ENCODE peak calls at places on chromosomes 12 and 14, in four cellular contexts. S, T, M and O are unnamed samples.

GRCh38 chr14:104135121-104135903 is 3.1 kb upstream of the KIF26A start:
- DNase-seq in M (peak; percentile 16), S (no peak), T (no peak), O (no peak)

GRCh38 chr14:57390806-57391562 is 598 bp downstream of the NAA30 start:
- DNase-seq in M (peak; percentile 25), T (peak; percentile 26), S (no peak), O (no peak)

GRCh38 chr12:613996-614726 is 49.1 kb downstream of the NINJ2 start:
- DNase-seq in M (peak; percentile 50), S (no peak), T (no peak), O (no peak)

GRCh38 chr12:58067610-58068387 is 126.4 kb downstream of the ATP23 start:
- DNase-seq in S (no peak), T (peak; percentile 96), M (no peak), O (no peak)

GRCh38 chr12:51976376-51977160 is 25.1 kb downstream of the ACVR1B start:
- DNase-seq in T (peak; percentile 77), M (no peak), S (no peak), O (no peak)

GRCh38 chr12:108547633-108548172 is 13.3 kb downstream of the SART3 start:
- DNase-seq in T (no peak), M (no peak), S (no peak), O (no peak)

GRCh38 chr12:122182887-122183587 is at the start of gene LRRC43:
- DNase-seq in S (no peak), T (peak; percentile 16), M (no peak), O (no peak)

GRCh38 chr12:90978117-90978770 is 23.3 kb upstream of the CCER1 start:
- DNase-seq in T (peak; percentile 48), M (no peak), S (no peak), O (peak; percentile 21)

GRCh38 chr14:74955229-74955999 is at the start of gene PGF:
- DNase-seq in S (peak; percentile 54), M (no peak), T (no peak), O (peak; percentile 53)

GRCh38 chr14:105888151-105888550 is 361.8 kb downstream of the TMEM121 start:
- DNase-seq in T (no peak), M (no peak), S (no peak), O (no peak)

GRCh38 chr14:91159906-91160305 is 46.0 kb downstream of the DGLUCY start:
- DNase-seq in M (no peak), T (peak; percentile 43), S (no peak), O (no peak)

GRCh38 chr14:80164991-80165390 is 46.3 kb downstream of the DIO2 start:
- DNase-seq in M (no peak), T (peak; percentile 66), S (no peak), O (no peak)

GRCh38 chr12:46198913-46199312 is 69.9 kb downstream of the SLC38A1 start:
- DNase-seq in S (no peak), M (no peak), T (no peak), O (no peak)

GRCh38 chr12:111785651-111786050 is 18.9 kb downstream of the ALDH2 start:
- DNase-seq in T (peak; percentile 49), S (no peak), M (no peak), O (no peak)

GRCh38 chr14:78701246-78701645 is 531.1 kb downstream of the NRXN3 start:
- DNase-seq in T (peak; percentile 54), S (no peak), M (no peak), O (no peak)

GRCh38 chr14:104136472-104137296 is 1.7 kb upstream of the KIF26A start:
- DNase-seq in T (no peak), M (peak; percentile 15), S (no peak), O (no peak)

GRCh38 chr14:87686736-87687135 is 306.2 kb downstream of the GALC start:
- DNase-seq in S (no peak), M (no peak), T (no peak), O (no peak)

GRCh38 chr12:106585237-106585834 is 2.5 kb downstream of the RFX4 start:
- DNase-seq in T (no peak), S (no peak), M (no peak), O (no peak)

GRCh38 chr12:52372216-52373154 is 5.2 kb upstream of the KRT85 start:
- DNase-seq in M (peak; percentile 37), T (peak; percentile 73), S (peak; percentile 71), O (peak; percentile 76)

GRCh38 chr14:36396798-36397197 is 76.4 kb upstream of the MBIP start:
- DNase-seq in M (no peak), S (no peak), T (no peak), O (no peak)

GRCh38 chr12:14410177-14410576 is 44.7 kb downstream of the ATF7IP start:
- DNase-seq in M (no peak), T (peak; percentile 72), S (no peak), O (no peak)

DNA sequence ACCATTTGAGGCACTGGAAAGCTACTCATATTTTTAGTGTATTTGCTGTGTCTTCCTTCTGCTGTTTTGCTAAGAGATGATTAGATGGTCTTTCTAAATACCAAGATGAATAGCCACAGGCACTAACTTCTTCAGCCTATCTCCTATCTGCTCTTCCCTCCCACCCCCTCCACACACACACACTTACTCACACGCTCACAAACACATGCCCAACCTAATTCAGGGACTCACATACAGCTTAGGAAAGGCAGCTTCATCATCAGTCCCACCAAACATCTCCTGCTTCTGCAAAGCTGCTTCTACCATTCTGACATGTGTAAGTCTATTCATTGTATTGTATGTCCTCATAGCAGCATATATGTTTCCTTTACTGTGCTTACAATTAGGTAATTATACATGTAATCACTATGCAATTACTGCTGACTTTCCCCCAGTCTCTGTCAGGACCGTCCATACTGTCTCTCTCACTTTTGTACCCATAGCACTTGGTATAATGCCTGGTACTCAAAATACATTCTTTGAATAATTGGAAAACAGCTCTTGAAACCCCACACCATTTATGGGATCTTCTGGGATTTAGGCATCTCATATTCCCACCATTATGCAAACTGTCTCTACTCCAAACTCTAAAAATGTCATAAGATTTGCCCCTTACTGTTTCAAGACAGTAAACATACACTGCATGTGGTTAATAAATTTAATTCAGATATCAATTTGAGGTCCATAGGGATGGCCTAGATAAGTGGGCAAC is 83.3 kb upstream of the HIF1A start:
- DNase-seq in M (no peak), S (no peak), T (no peak), O (no peak)
- H3K27ac ChIP-seq in M (no peak overlapping the region), S (no peak overlapping the region), T (no peak overlapping the region), O (no peak overlapping the region)

DNA sequence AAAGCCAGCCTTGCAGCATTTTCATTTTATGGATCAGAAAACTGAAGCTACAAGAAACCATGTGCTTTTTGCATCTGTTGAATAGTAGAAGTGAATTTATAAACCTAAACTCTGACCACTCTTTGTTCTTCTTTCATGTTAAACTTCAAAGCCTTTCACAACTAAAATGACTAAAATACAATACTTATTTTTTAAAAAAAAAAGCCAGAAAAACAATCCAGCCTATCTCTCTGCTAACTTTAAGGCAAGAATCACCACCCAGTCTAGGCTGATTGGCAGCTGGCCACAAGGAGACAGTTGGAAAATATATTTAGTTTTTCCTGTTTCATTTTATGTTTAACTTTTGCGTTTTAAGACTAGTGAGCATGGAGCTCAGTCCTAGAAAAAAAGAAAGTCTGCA is 233.6 kb upstream of the DAAM1 start:
- DNase-seq in M (no peak), S (no peak), T (no peak), O (no peak)
- H3K27me3 ChIP-seq in M (no peaks in the 10 kb centered on the region), S (no peaks in the 10 kb centered on the region), T (no peaks in the 10 kb centered on the region), O (no peaks in the 10 kb centered on the region)

GRCh38 chr12:24404086-24404815 is 454.8 kb upstream of the SOX5 start:
- DNase-seq in T (peak; percentile 55), M (no peak), S (no peak), O (no peak)

GRCh38 chr12:24409868-24410267 is 460.4 kb upstream of the SOX5 start:
- DNase-seq in S (no peak), M (no peak), T (no peak), O (no peak)

GRCh38 chr12:24408305-24408704 is 458.8 kb upstream of the SOX5 start:
- DNase-seq in S (no peak), M (no peak), T (no peak), O (no peak)

GRCh38 chr12:24411948-24412347 is 462.5 kb upstream of the SOX5 start:
- DNase-seq in S (no peak), M (no peak), T (no peak), O (no peak)

DNA sequence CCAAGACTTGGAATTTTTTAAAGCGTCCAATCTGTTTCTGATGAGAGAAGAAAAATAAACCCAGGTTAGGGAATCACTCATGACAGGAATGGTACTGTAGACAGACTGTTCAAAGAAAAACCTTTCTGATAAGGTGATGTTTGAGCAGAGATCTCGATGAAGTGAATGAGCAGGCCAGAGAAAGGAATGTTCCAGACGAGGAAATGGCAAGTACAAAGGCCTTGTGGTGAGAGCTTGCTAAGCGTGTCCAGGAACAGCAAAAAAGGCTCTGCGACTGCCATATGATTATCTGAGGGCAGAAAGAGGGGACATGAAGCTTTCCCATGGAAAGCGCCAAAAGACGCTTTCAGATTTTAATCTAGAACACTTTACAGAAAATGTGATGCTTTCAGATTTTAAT is 458.4 kb upstream of the SOX5 start:
- DNase-seq in S (no peak), M (no peak), T (no peak), O (no peak)
- H3K4me3 ChIP-seq in S (no peak overlapping the region), M (no peak overlapping the region), T (no peak overlapping the region), O (no peak overlapping the region)

DNA sequence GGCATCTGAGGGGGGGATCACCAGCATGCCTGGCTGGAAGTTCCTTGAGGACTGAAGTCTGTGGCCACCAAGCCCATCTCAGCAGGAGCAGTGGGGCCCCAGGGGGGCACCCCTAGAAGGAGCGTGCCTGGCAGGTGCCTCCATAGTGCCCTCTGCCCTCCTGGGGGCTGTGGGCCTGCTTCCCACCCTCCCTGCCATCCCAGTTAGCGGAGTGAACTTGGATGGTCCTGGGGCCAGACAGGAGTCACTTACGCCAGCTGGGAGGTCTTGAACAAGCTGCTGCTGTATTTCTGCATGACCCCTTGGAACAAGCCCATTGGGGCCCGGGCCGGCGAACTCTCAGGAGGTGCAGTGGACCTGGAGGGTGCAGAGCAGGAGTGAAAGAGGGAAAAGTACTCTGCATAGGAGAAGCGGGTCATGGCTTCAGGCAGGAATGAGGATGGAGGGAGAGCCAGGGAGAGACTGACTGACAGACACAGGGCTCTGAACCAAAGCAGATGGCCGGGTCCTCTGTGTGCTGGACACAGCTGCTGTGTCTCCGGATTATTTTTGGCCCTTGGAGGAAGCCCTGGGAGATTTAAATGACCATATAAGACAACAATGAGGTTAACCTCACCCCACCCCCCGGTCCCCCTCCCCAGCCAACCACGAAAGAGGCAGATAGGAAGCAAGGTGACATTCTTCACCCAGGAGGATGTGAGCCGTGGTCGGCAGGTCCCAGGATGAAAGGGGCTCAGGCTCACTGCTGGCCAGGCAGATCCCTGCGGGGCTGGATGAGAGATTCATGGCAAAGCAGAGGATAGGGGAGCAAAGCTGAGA is 19.6 kb downstream of the ASB2 start:
- DNase-seq in T (no peak), S (no peak), M (no peak), O (no peak)
- H3K27ac ChIP-seq in T (no peak overlapping the region), S (no peak overlapping the region), M (no peak overlapping the region), O (no peak overlapping the region)

GRCh38 chr12:53811606-53812005 is 59.8 kb upstream of the CISTR start:
- DNase-seq in T (no peak), M (no peak), S (no peak), O (no peak)
- H3K27me3 ChIP-seq in T (peaks cover 44% of the 10 kb centered on the region), M (no peaks in the 10 kb centered on the region), S (no peaks in the 10 kb centered on the region), O (no peaks in the 10 kb centered on the region)